ENCODE peak calls at places on chromosomes 3 and 15, in nine cellular contexts. One of them, this sample, is unnamed. For H3K4me1 and H3K36me3, the result is how much of the 10 kb centered on the place peaks cover.

GRCh38 chr3:78322780-78323179 is 1282.9 kb downstream of the ROBO2 start:
- DNase-seq in suprapubic skin: no peak
- DNase-seq in transverse colon: no peak
- DNase-seq in uterus: no peak
- DNase-seq in ovary: no peak
- DNase-seq in HepG2: no peak
- DNase-seq in heart left ventricle: no peak
- DNase-seq in tibial nerve: no peak
- DNase-seq in breast epithelium: no peak
- DNase-seq in this sample: no peak

GRCh38 chr15:48582472-48583235 is 62.9 kb downstream of the FBN1 start:
- DNase-seq in suprapubic skin: no peak
- DNase-seq in transverse colon: no peak
- DNase-seq in uterus: no peak
- DNase-seq in ovary: no peak
- DNase-seq in HepG2: no peak
- DNase-seq in heart left ventricle: peak
- DNase-seq in tibial nerve: no peak
- DNase-seq in breast epithelium: no peak
- DNase-seq in this sample: no peak

GRCh38 chr15:96053039-96054021 is 277.2 kb upstream of the NR2F2 start:
- DNase-seq in suprapubic skin: no peak
- DNase-seq in transverse colon: peak
- DNase-seq in uterus: peak
- DNase-seq in ovary: peak
- DNase-seq in HepG2: peak
- DNase-seq in heart left ventricle: peak
- DNase-seq in tibial nerve: no peak
- DNase-seq in breast epithelium: peak
- DNase-seq in this sample: peak

GRCh38 chr15:81010086-81010485 is 9.4 kb downstream of the TLNRD1 start:
- DNase-seq in suprapubic skin: no peak
- DNase-seq in transverse colon: no peak
- DNase-seq in uterus: no peak
- DNase-seq in ovary: no peak
- DNase-seq in HepG2: no peak
- DNase-seq in heart left ventricle: no peak
- DNase-seq in tibial nerve: no peak
- DNase-seq in breast epithelium: no peak
- DNase-seq in this sample: no peak

GRCh38 chr3:56136514-56136913 is 331.8 kb downstream of the ERC2 start:
- DNase-seq in suprapubic skin: no peak
- DNase-seq in transverse colon: no peak
- DNase-seq in uterus: no peak
- DNase-seq in ovary: no peak
- DNase-seq in HepG2: no peak
- DNase-seq in heart left ventricle: no peak
- DNase-seq in tibial nerve: no peak
- DNase-seq in breast epithelium: no peak
- DNase-seq in this sample: no peak

GRCh38 chr3:175007316-175007715 is 148.2 kb downstream of the NAALADL2 start:
- DNase-seq in suprapubic skin: no peak
- DNase-seq in transverse colon: no peak
- DNase-seq in uterus: no peak
- DNase-seq in ovary: no peak
- DNase-seq in HepG2: no peak
- DNase-seq in heart left ventricle: no peak
- DNase-seq in tibial nerve: no peak
- DNase-seq in breast epithelium: no peak
- DNase-seq in this sample: no peak

GRCh38 chr15:69585937-69586336 is 133.3 kb downstream of the RPLP1 start:
- DNase-seq in suprapubic skin: no peak
- DNase-seq in transverse colon: no peak
- DNase-seq in uterus: no peak
- DNase-seq in ovary: no peak
- DNase-seq in HepG2: no peak
- DNase-seq in heart left ventricle: no peak
- DNase-seq in tibial nerve: no peak
- DNase-seq in breast epithelium: no peak
- DNase-seq in this sample: no peak

GRCh38 chr3:140050977-140051957 is 116.3 kb downstream of the CLSTN2 start:
- DNase-seq in suprapubic skin: no peak
- DNase-seq in transverse colon: no peak
- DNase-seq in uterus: no peak
- DNase-seq in ovary: peak
- DNase-seq in HepG2: peak
- DNase-seq in heart left ventricle: no peak
- DNase-seq in tibial nerve: no peak
- DNase-seq in breast epithelium: no peak
- DNase-seq in this sample: no peak

GRCh38 chr3:55013145-55013544 is 85.3 kb upstream of the LRTM1 start:
- DNase-seq in suprapubic skin: no peak
- DNase-seq in transverse colon: no peak
- DNase-seq in uterus: no peak
- DNase-seq in ovary: no peak
- DNase-seq in HepG2: no peak
- DNase-seq in heart left ventricle: no peak
- DNase-seq in tibial nerve: no peak
- DNase-seq in breast epithelium: no peak
- DNase-seq in this sample: no peak

GRCh38 chr3:35291837-35292236 is 347.5 kb upstream of the ARPP21 start:
- DNase-seq in suprapubic skin: no peak
- DNase-seq in transverse colon: no peak
- DNase-seq in uterus: no peak
- DNase-seq in ovary: no peak
- DNase-seq in HepG2: no peak
- DNase-seq in heart left ventricle: no peak
- DNase-seq in tibial nerve: no peak
- DNase-seq in breast epithelium: no peak
- DNase-seq in this sample: no peak

GRCh38 chr3:11820540-11821041 is 26.1 kb downstream of the TAMM41 start:
- DNase-seq in suprapubic skin: no peak
- DNase-seq in transverse colon: no peak
- DNase-seq in uterus: no peak
- DNase-seq in ovary: peak
- DNase-seq in HepG2: no peak
- DNase-seq in heart left ventricle: no peak
- DNase-seq in tibial nerve: no peak
- DNase-seq in breast epithelium: no peak
- DNase-seq in this sample: peak

GRCh38 chr15:20295238-20295811 is 246.3 kb downstream of the GOLGA6L6 start:
- DNase-seq in suprapubic skin: peak
- DNase-seq in transverse colon: no peak
- DNase-seq in uterus: no peak
- DNase-seq in ovary: peak
- DNase-seq in HepG2: no peak
- DNase-seq in heart left ventricle: no peak
- DNase-seq in tibial nerve: no peak
- DNase-seq in breast epithelium: no peak
- DNase-seq in this sample: no peak

GRCh38 chr3:112390783-112391641 is 58.1 kb downstream of the CD200 start:
- DNase-seq in suprapubic skin: no peak
- DNase-seq in transverse colon: no peak
- DNase-seq in uterus: no peak
- DNase-seq in ovary: no peak
- DNase-seq in HepG2: no peak
- DNase-seq in heart left ventricle: no peak
- DNase-seq in tibial nerve: no peak
- DNase-seq in breast epithelium: no peak
- DNase-seq in this sample: no peak

GRCh38 chr15:94282269-94283250 is 51.2 kb downstream of the MCTP2 start:
- DNase-seq in suprapubic skin: no peak
- DNase-seq in transverse colon: no peak
- DNase-seq in uterus: no peak
- DNase-seq in ovary: no peak
- DNase-seq in HepG2: no peak
- DNase-seq in heart left ventricle: no peak
- DNase-seq in tibial nerve: no peak
- DNase-seq in breast epithelium: no peak
- DNase-seq in this sample: no peak

GRCh38 chr3:10688548-10689172 is 127.4 kb upstream of the SLC6A11 start:
- DNase-seq in suprapubic skin: no peak
- DNase-seq in transverse colon: no peak
- DNase-seq in uterus: no peak
- DNase-seq in ovary: no peak
- DNase-seq in HepG2: no peak
- DNase-seq in heart left ventricle: no peak
- DNase-seq in tibial nerve: no peak
- DNase-seq in breast epithelium: no peak
- DNase-seq in this sample: no peak

DNA sequence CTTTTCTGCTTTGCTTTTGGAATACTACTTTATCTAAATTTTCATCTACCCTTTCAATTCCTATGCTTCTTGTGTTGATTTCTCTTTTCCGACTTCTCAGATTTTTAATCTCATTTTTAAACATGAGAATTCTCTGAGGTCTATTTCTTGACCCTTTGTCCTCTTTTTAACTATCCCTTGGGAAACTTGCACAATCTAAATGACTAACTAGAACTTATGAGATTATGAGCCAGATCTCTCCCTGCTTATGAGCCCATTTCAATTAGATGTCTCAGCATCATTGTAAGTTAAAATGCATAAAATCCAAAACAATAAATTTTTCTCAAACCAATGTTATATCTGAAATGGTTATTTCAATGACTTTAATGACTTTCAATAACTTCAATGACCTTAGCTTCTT is 296.9 kb upstream of the AGTR1 start:
- DNase-seq in suprapubic skin: no peak
- DNase-seq in transverse colon: no peak
- DNase-seq in uterus: no peak
- DNase-seq in ovary: no peak
- DNase-seq in HepG2: no peak
- DNase-seq in heart left ventricle: no peak
- DNase-seq in tibial nerve: no peak
- DNase-seq in breast epithelium: no peak
- DNase-seq in this sample: no peak
- H3K4me1 ChIP-seq in suprapubic skin: under half
- H3K4me1 ChIP-seq in transverse colon: under half
- H3K4me1 ChIP-seq in uterus: under half
- H3K4me1 ChIP-seq in ovary: under half
- H3K4me1 ChIP-seq in HepG2: under half
- H3K4me1 ChIP-seq in heart left ventricle: under half
- H3K4me1 ChIP-seq in tibial nerve: under half
- H3K4me1 ChIP-seq in breast epithelium: under half
- H3K4me1 ChIP-seq in this sample: under half

GRCh38 chr15:89330881-89331595 is 3.6 kb downstream of the POLG start:
- DNase-seq in suprapubic skin: peak
- DNase-seq in transverse colon: no peak
- DNase-seq in uterus: no peak
- DNase-seq in ovary: no peak
- DNase-seq in HepG2: no peak
- DNase-seq in heart left ventricle: no peak
- DNase-seq in tibial nerve: no peak
- DNase-seq in breast epithelium: no peak
- DNase-seq in this sample: no peak
- H3K36me3 ChIP-seq in suprapubic skin: half or more
- H3K36me3 ChIP-seq in transverse colon: under half
- H3K36me3 ChIP-seq in uterus: under half
- H3K36me3 ChIP-seq in ovary: under half
- H3K36me3 ChIP-seq in HepG2: under half
- H3K36me3 ChIP-seq in heart left ventricle: under half
- H3K36me3 ChIP-seq in tibial nerve: half or more
- H3K36me3 ChIP-seq in breast epithelium: under half
- H3K36me3 ChIP-seq in this sample: half or more

GRCh38 chr3:110750201-110750600 is 321.4 kb upstream of the NECTIN3 start:
- DNase-seq in suprapubic skin: no peak
- DNase-seq in transverse colon: no peak
- DNase-seq in uterus: no peak
- DNase-seq in ovary: no peak
- DNase-seq in HepG2: no peak
- DNase-seq in heart left ventricle: no peak
- DNase-seq in tibial nerve: no peak
- DNase-seq in breast epithelium: no peak
- DNase-seq in this sample: no peak
- TF ChIP-seq POLR2A in suprapubic skin: no peak
- TF ChIP-seq POLR2A in transverse colon: no peak
- TF ChIP-seq POLR2A in uterus: no peak
- TF ChIP-seq POLR2A in ovary: no peak
- TF ChIP-seq POLR2A in HepG2: no peak
- TF ChIP-seq POLR2A in heart left ventricle: no peak
- TF ChIP-seq POLR2A in tibial nerve: no peak
- TF ChIP-seq POLR2A in breast epithelium: no peak
- TF ChIP-seq POLR2A in this sample: no peak

GRCh38 chr15:78175333-78175732 is 26.2 kb downstream of the IDH3A start:
- DNase-seq in suprapubic skin: no peak
- DNase-seq in transverse colon: no peak
- DNase-seq in uterus: no peak
- DNase-seq in ovary: no peak
- DNase-seq in HepG2: no peak
- DNase-seq in heart left ventricle: no peak
- DNase-seq in tibial nerve: no peak
- DNase-seq in breast epithelium: no peak
- DNase-seq in this sample: no peak
- H3K4me1 ChIP-seq in suprapubic skin: under half
- H3K4me1 ChIP-seq in transverse colon: under half
- H3K4me1 ChIP-seq in uterus: under half
- H3K4me1 ChIP-seq in ovary: under half
- H3K4me1 ChIP-seq in HepG2: under half
- H3K4me1 ChIP-seq in heart left ventricle: under half
- H3K4me1 ChIP-seq in tibial nerve: under half
- H3K4me1 ChIP-seq in breast epithelium: under half
- H3K4me1 ChIP-seq in this sample: under half

GRCh38 chr15:90084876-90085423 is 17.3 kb downstream of the IDH2 start:
- DNase-seq in suprapubic skin: no peak
- DNase-seq in transverse colon: no peak
- DNase-seq in uterus: no peak
- DNase-seq in ovary: no peak
- DNase-seq in HepG2: no peak
- DNase-seq in heart left ventricle: no peak
- DNase-seq in tibial nerve: no peak
- DNase-seq in breast epithelium: no peak
- DNase-seq in this sample: no peak
- H3K36me3 ChIP-seq in suprapubic skin: half or more
- H3K36me3 ChIP-seq in transverse colon: under half
- H3K36me3 ChIP-seq in uterus: under half
- H3K36me3 ChIP-seq in ovary: under half
- H3K36me3 ChIP-seq in HepG2: under half
- H3K36me3 ChIP-seq in heart left ventricle: under half
- H3K36me3 ChIP-seq in tibial nerve: half or more
- H3K36me3 ChIP-seq in breast epithelium: under half
- H3K36me3 ChIP-seq in this sample: half or more